ENCODE peak calls at places on chromosomes 4 and X, in eight cellular contexts. One of them, this sample, is unnamed.

GRCh38 chr4:73609688-73610087 is 10.5 kb downstream of the RASSF6 start:
- DNase-seq in AG04450: peak
- DNase-seq in HFF-Myc: no peak
- DNase-seq in ascending aorta: no peak
- DNase-seq in WTC11: no peak
- DNase-seq in gastrocnemius medialis: no peak
- DNase-seq in right lobe of liver: no peak
- DNase-seq in lower lobe of right lung: no peak
- DNase-seq in this sample: no peak

GRCh38 chr4:153337686-153338085 is 6.8 kb upstream of the MND1 start:
- DNase-seq in AG04450: no peak
- DNase-seq in HFF-Myc: no peak
- DNase-seq in ascending aorta: no peak
- DNase-seq in WTC11: no peak
- DNase-seq in gastrocnemius medialis: no peak
- DNase-seq in right lobe of liver: no peak
- DNase-seq in lower lobe of right lung: no peak
- DNase-seq in this sample: no peak

GRCh38 chr4:1537410-1538095 is 131.3 kb upstream of the NKX1-1 start:
- DNase-seq in AG04450: no peak
- DNase-seq in HFF-Myc: no peak
- DNase-seq in ascending aorta: no peak
- DNase-seq in WTC11: no peak
- DNase-seq in gastrocnemius medialis: no peak
- DNase-seq in right lobe of liver: peak
- DNase-seq in lower lobe of right lung: peak
- DNase-seq in this sample: no peak

GRCh38 chrX:14508025-14508690 is 21.2 kb upstream of the GLRA2 start:
- DNase-seq in AG04450: no peak
- DNase-seq in HFF-Myc: no peak
- DNase-seq in ascending aorta: no peak
- DNase-seq in WTC11: no peak
- DNase-seq in gastrocnemius medialis: no peak
- DNase-seq in right lobe of liver: no peak
- DNase-seq in lower lobe of right lung: no peak
- DNase-seq in this sample: no peak

GRCh38 chr4:128812360-128812958 is 3.0 kb downstream of the JADE1 start:
- DNase-seq in AG04450: no peak
- DNase-seq in HFF-Myc: peak
- DNase-seq in ascending aorta: peak
- DNase-seq in WTC11: peak
- DNase-seq in gastrocnemius medialis: no peak
- DNase-seq in right lobe of liver: peak
- DNase-seq in lower lobe of right lung: peak
- DNase-seq in this sample: peak

GRCh38 chr4:151012836-151013235 is 2.2 kb downstream of the LRBA start:
- DNase-seq in AG04450: no peak
- DNase-seq in HFF-Myc: no peak
- DNase-seq in ascending aorta: no peak
- DNase-seq in WTC11: no peak
- DNase-seq in gastrocnemius medialis: no peak
- DNase-seq in right lobe of liver: no peak
- DNase-seq in lower lobe of right lung: no peak
- DNase-seq in this sample: no peak

GRCh38 chrX:132836471-132836870 is 122.0 kb downstream of the HS6ST2 start:
- DNase-seq in AG04450: no peak
- DNase-seq in HFF-Myc: no peak
- DNase-seq in ascending aorta: no peak
- DNase-seq in WTC11: no peak
- DNase-seq in gastrocnemius medialis: no peak
- DNase-seq in right lobe of liver: no peak
- DNase-seq in lower lobe of right lung: no peak
- DNase-seq in this sample: no peak

GRCh38 chrX:95076449-95076848 is 1402.4 kb downstream of the FAM133A start:
- DNase-seq in AG04450: no peak
- DNase-seq in HFF-Myc: no peak
- DNase-seq in ascending aorta: no peak
- DNase-seq in WTC11: no peak
- DNase-seq in gastrocnemius medialis: no peak
- DNase-seq in right lobe of liver: no peak
- DNase-seq in lower lobe of right lung: no peak
- DNase-seq in this sample: no peak

GRCh38 chr4:39046243-39046642 is 14.0 kb upstream of the TMEM156 start:
- DNase-seq in AG04450: no peak
- DNase-seq in HFF-Myc: no peak
- DNase-seq in ascending aorta: no peak
- DNase-seq in WTC11: no peak
- DNase-seq in gastrocnemius medialis: no peak
- DNase-seq in right lobe of liver: peak
- DNase-seq in lower lobe of right lung: peak
- DNase-seq in this sample: no peak

GRCh38 chr4:151968643-151969042 is 207.8 kb upstream of the GATB start:
- DNase-seq in AG04450: no peak
- DNase-seq in HFF-Myc: no peak
- DNase-seq in ascending aorta: no peak
- DNase-seq in WTC11: no peak
- DNase-seq in gastrocnemius medialis: no peak
- DNase-seq in right lobe of liver: no peak
- DNase-seq in lower lobe of right lung: no peak
- DNase-seq in this sample: no peak

GRCh38 chr4:1211951-1212545 is 36.9 kb downstream of the CTBP1 start:
- DNase-seq in AG04450: no peak
- DNase-seq in HFF-Myc: no peak
- DNase-seq in ascending aorta: no peak
- DNase-seq in WTC11: no peak
- DNase-seq in gastrocnemius medialis: peak
- DNase-seq in right lobe of liver: peak
- DNase-seq in lower lobe of right lung: peak
- DNase-seq in this sample: no peak

GRCh38 chrX:149513713-149514427 is 8.8 kb upstream of the IDS start:
- DNase-seq in AG04450: no peak
- DNase-seq in HFF-Myc: no peak
- DNase-seq in ascending aorta: no peak
- DNase-seq in WTC11: no peak
- DNase-seq in gastrocnemius medialis: no peak
- DNase-seq in right lobe of liver: no peak
- DNase-seq in lower lobe of right lung: no peak
- DNase-seq in this sample: no peak

DNA sequence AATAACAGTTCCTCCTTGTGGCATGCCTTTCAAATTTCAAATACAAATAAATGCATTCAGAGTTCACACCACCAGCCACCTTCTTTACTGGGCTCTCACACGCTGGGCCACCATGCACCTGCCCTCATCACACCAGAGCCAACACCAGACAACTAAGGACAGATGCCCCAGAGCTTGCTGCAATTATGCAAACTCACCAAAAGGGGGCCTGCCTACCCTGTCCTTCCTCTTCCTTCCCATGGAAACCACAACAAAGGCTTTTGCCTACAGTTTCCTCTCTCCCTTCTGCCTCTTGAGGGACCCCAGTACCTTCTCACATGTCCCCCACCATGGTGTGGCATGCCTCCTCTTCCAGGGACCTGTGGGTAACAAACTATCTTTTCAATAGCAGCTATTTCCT is 1333.9 kb upstream of the TENM3 start:
- DNase-seq in AG04450: no peak
- DNase-seq in HFF-Myc: no peak
- DNase-seq in ascending aorta: no peak
- DNase-seq in WTC11: peak
- DNase-seq in gastrocnemius medialis: no peak
- DNase-seq in right lobe of liver: no peak
- DNase-seq in lower lobe of right lung: no peak
- DNase-seq in this sample: no peak
- TF ChIP-seq CTCF in AG04450: peak
- TF ChIP-seq CTCF in HFF-Myc: peak
- TF ChIP-seq CTCF in ascending aorta: no peak
- TF ChIP-seq CTCF in WTC11: peak
- TF ChIP-seq CTCF in gastrocnemius medialis: no peak
- TF ChIP-seq CTCF in right lobe of liver: peak
- TF ChIP-seq CTCF in lower lobe of right lung: no peak
- TF ChIP-seq CTCF in this sample: no peak

GRCh38 chr4:95363579-95363965 is 185.2 kb downstream of the UNC5C start:
- DNase-seq in AG04450: no peak
- DNase-seq in HFF-Myc: no peak
- DNase-seq in ascending aorta: no peak
- DNase-seq in WTC11: no peak
- DNase-seq in gastrocnemius medialis: no peak
- DNase-seq in right lobe of liver: no peak
- DNase-seq in lower lobe of right lung: no peak
- DNase-seq in this sample: no peak

GRCh38 chr4:95361696-95361965 is 187.1 kb downstream of the UNC5C start:
- DNase-seq in AG04450: no peak
- DNase-seq in HFF-Myc: no peak
- DNase-seq in ascending aorta: no peak
- DNase-seq in WTC11: no peak
- DNase-seq in gastrocnemius medialis: no peak
- DNase-seq in right lobe of liver: no peak
- DNase-seq in lower lobe of right lung: no peak
- DNase-seq in this sample: no peak

GRCh38 chr4:95363966-95364365 is 184.8 kb downstream of the UNC5C start:
- DNase-seq in AG04450: no peak
- DNase-seq in HFF-Myc: no peak
- DNase-seq in ascending aorta: no peak
- DNase-seq in WTC11: no peak
- DNase-seq in gastrocnemius medialis: no peak
- DNase-seq in right lobe of liver: no peak
- DNase-seq in lower lobe of right lung: no peak
- DNase-seq in this sample: no peak

GRCh38 chr4:95362066-95362465 is 186.7 kb downstream of the UNC5C start:
- DNase-seq in AG04450: no peak
- DNase-seq in HFF-Myc: no peak
- DNase-seq in ascending aorta: no peak
- DNase-seq in WTC11: no peak
- DNase-seq in gastrocnemius medialis: no peak
- DNase-seq in right lobe of liver: no peak
- DNase-seq in lower lobe of right lung: no peak
- DNase-seq in this sample: no peak

DNA sequence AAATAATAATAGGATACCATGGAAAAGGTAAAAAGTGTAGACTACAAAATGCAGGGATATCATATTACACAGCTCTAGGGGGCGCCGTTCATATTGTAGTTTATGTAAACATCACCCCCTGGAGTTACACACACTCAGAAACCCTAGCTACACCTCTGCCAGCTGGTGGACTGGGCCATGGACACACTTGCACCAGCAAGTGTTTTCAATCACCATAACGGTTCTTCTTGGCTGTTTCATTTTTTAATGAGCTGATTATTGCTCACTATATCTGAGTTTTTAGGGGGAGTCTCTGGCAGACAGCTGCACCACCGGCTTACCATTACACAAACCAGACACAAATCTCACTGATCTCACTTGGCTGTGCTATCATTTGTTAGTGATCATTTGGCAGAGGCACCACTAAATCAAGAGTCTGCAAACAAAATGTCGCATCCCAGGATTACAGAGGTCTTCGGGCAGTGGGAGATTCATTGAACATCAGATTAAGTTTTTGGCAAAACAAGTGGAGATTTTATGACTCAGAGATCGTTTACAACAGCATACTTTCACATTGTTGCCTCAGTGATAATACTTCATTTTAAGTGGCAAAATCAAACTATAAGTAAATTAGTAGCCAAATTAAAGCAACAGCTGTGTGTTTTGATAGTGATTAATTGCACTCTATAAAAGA is 185.7 kb downstream of the UNC5C start:
- DNase-seq in AG04450: no peak
- DNase-seq in HFF-Myc: peak
- DNase-seq in ascending aorta: no peak
- DNase-seq in WTC11: peak
- DNase-seq in gastrocnemius medialis: no peak
- DNase-seq in right lobe of liver: no peak
- DNase-seq in lower lobe of right lung: no peak
- DNase-seq in this sample: no peak
- TF ChIP-seq CTCF in AG04450: peak
- TF ChIP-seq CTCF in HFF-Myc: peak
- TF ChIP-seq CTCF in ascending aorta: no peak
- TF ChIP-seq CTCF in WTC11: no peak
- TF ChIP-seq CTCF in gastrocnemius medialis: no peak
- TF ChIP-seq CTCF in right lobe of liver: no peak
- TF ChIP-seq CTCF in lower lobe of right lung: no peak
- TF ChIP-seq CTCF in this sample: no peak

DNA sequence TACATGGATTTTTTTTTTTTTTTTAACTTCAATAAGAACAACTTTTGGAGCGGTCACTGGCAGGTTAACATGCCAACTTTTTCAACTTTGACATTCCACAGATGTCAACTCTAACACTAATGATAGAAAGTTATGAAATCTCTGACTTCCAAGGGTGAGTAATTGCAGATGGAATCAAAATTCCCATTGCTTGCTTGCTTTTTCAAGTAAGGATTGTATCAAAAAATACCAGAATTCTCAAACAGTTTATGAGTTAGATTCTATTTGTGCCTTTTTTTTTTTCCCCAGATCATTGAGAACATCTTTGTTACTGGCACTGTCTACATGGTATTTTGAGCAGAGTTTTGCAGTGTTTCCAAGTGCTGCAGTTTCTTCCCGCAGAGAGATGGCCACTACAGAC is 50.3 kb upstream of the OTUD4 start:
- DNase-seq in AG04450: no peak
- DNase-seq in HFF-Myc: no peak
- DNase-seq in ascending aorta: no peak
- DNase-seq in WTC11: no peak
- DNase-seq in gastrocnemius medialis: no peak
- DNase-seq in right lobe of liver: no peak
- DNase-seq in lower lobe of right lung: no peak
- DNase-seq in this sample: no peak
- TF ChIP-seq CTCF in AG04450: no peak
- TF ChIP-seq CTCF in HFF-Myc: no peak
- TF ChIP-seq CTCF in ascending aorta: no peak
- TF ChIP-seq CTCF in WTC11: no peak
- TF ChIP-seq CTCF in gastrocnemius medialis: no peak
- TF ChIP-seq CTCF in right lobe of liver: no peak
- TF ChIP-seq CTCF in lower lobe of right lung: no peak
- TF ChIP-seq CTCF in this sample: no peak

DNA sequence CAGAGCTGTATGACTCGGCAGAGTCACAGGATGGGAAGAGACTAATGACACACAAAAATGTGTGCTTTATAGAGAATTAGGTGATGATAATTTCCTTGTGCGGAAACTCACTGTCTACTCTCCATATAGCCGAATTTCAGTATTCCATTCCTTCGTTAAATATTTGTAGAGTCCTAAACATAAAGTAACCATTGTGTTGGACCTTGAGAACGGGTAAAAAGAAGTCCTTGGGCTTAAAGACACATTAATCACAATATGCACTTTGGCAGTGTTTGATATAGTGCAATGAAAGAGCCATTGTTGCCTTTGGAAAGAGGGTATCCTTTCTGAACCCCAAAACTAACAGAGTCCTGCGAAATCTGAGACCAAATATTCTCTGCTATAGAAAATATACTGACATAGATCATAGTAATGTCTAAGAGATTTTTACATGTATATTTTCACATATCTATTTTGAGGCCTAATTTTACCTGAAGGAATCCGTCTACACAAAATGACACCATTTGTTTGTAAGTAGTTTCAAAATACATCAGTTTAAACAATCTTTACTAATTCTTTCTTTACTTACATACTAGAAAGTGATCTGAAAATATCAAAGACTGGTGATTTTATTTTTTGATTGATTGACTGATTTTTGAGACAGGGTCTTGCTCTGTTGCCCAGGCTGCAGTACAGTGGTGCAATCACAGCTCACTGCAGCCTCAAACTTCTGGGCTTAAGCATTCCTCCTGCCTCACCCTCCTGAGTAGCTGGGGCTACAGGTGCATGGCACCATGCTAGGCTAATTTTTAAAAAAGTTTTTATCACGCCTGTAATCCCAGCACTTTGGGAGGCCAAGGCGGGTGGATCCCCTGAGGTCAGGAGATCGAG is 296.8 kb downstream of the DCTD start:
- DNase-seq in AG04450: no peak
- DNase-seq in HFF-Myc: no peak
- DNase-seq in ascending aorta: no peak
- DNase-seq in WTC11: no peak
- DNase-seq in gastrocnemius medialis: no peak
- DNase-seq in right lobe of liver: no peak
- DNase-seq in lower lobe of right lung: no peak
- DNase-seq in this sample: no peak
- TF ChIP-seq CTCF in AG04450: no peak
- TF ChIP-seq CTCF in HFF-Myc: no peak
- TF ChIP-seq CTCF in ascending aorta: no peak
- TF ChIP-seq CTCF in WTC11: no peak
- TF ChIP-seq CTCF in gastrocnemius medialis: no peak
- TF ChIP-seq CTCF in right lobe of liver: no peak
- TF ChIP-seq CTCF in lower lobe of right lung: no peak
- TF ChIP-seq CTCF in this sample: no peak

This sample was measured in omental fat pad.